ENCODE peak calls at places on chromosomes 2 and 18, in eight cellular contexts. M is fibroblast of the aortic adventitia; V is spleen; G is GM03348; O is stimulated activated CD4-positive, alpha-beta T cell treated with anti-CD3 and anti-CD28 coated beads, TNF-alpha, amount 100 ng/mL, for 24 hours; P is endothelial cell; X is Ammon's horn; N is NCI-H774. U is an unnamed sample.

GRCh38 chr2:122191331-122191730 is 435.9 kb downstream of the TSN start:
- DNase-seq in M (no peak), V (no peak), G (peak; percentile 62), O (no peak), P (peak; percentile 55), X (peak; percentile 28), N (no peak), U (no peak)

GRCh38 chr18:35936951-35937350 is 35.5 kb upstream of the RMP24 start:
- DNase-seq in M (peak; percentile 22), V (no peak), G (no peak), O (no peak), P (no peak), X (no peak), N (no peak), U (no peak)

GRCh38 chr2:170550501-170550900 is 164.6 kb upstream of the SP5 start:
- DNase-seq in M (no peak), V (no peak), G (no peak), O (no peak), P (no peak), X (no peak), N (no peak), U (no peak)

GRCh38 chr2:78928502-78928901 is 97.0 kb upstream of the REG3G start:
- DNase-seq in M (no peak), V (no peak), G (no peak), O (no peak), P (no peak), X (no peak), N (no peak), U (no peak)

GRCh38 chr2:31335921-31336570 is 78.5 kb downstream of the XDH start:
- DNase-seq in M (peak; percentile 89), V (no peak), G (peak; percentile 86), O (no peak), P (no peak), X (no peak), N (no peak), U (no peak)

GRCh38 chr2:172671506-172671905 is 64.1 kb upstream of the RAPGEF4 start:
- DNase-seq in M (no peak), V (no peak), G (no peak), O (no peak), P (no peak), X (no peak), N (no peak), U (no peak)

GRCh38 chr18:37665346-37665745 is 99.7 kb upstream of the CELF4 start:
- DNase-seq in M (no peak), V (no peak), G (no peak), O (no peak), P (no peak), X (no peak), N (no peak), U (no peak)

GRCh38 chr2:19738707-19739106 is 163.1 kb downstream of the TTC32 start:
- DNase-seq in M (peak; percentile 49), V (no peak), G (peak; percentile 64), O (no peak), P (no peak), X (no peak), N (no peak), U (no peak)

GRCh38 chr2:199875400-199875799 is 24.4 kb upstream of the FTCDNL1 start:
- DNase-seq in M (peak; percentile 56), V (no peak), G (peak; percentile 47), O (no peak), P (no peak), X (no peak), N (no peak), U (no peak)

U was measured in GM12892.